ENCODE peak calls at places on chromosomes 13 and 19, in eight cellular contexts. V is IMR-90; F is upper lobe of left lung; G is CD4-positive, alpha-beta T cell; K is RWPE2; J is colonic mucosa; Z is mucosa of descending colon; Q is left lung. R is an unnamed sample. For H3K9me3, the result is how much of the 10 kb centered on the place peaks cover.

GRCh38 chr19:48480476-48481190 is 11.5 kb downstream of the CYTH2 start:
- DNase-seq in V (no peak), F (no peak), G (peak), K (no peak), J (peak), Z (peak), Q (peak), R (peak)

GRCh38 chr13:19818223-19818842 is 35.6 kb upstream of the PSPC1 start:
- DNase-seq in V (no peak), F (peak), G (peak), K (no peak), J (peak), Z (peak), Q (peak), R (peak)

GRCh38 chr19:46998445-46999142 is 21.0 kb upstream of the NPAS1 start:
- DNase-seq in V (no peak), F (no peak), G (no peak), K (no peak), J (no peak), Z (no peak), Q (no peak), R (no peak)

GRCh38 chr13:41643502-41643901 is 186.2 kb downstream of the RGCC start:
- DNase-seq in V (no peak), F (no peak), G (no peak), K (no peak), J (no peak), Z (no peak), Q (no peak), R (no peak)

GRCh38 chr13:113411216-113412023 is 41.9 kb downstream of the ADPRHL1 start:
- DNase-seq in V (peak), F (no peak), G (no peak), K (peak), J (peak), Z (peak), Q (peak), R (no peak)

GRCh38 chr19:55443824-55444719 is 972 bp upstream of the SHISA7 start:
- DNase-seq in V (no peak), F (no peak), G (no peak), K (no peak), J (no peak), Z (no peak), Q (no peak), R (no peak)

GRCh38 chr13:97068146-97068545 is 73.9 kb upstream of the OXGR1 start:
- DNase-seq in V (peak), F (no peak), G (no peak), K (no peak), J (no peak), Z (no peak), Q (no peak), R (no peak)

GRCh38 chr19:1513492-1514294 is 874 bp upstream of the ADAMTSL5 start:
- DNase-seq in V (peak), F (peak), G (peak), K (no peak), J (peak), Z (peak), Q (peak), R (peak)

GRCh38 chr13:40563350-40564125 is 102.9 kb downstream of the FOXO1 start:
- DNase-seq in V (no peak), F (peak), G (no peak), K (no peak), J (no peak), Z (no peak), Q (no peak), R (no peak)

GRCh38 chr19:49492573-49493411 is 3.4 kb upstream of the RPS11 start:
- DNase-seq in V (peak), F (no peak), G (no peak), K (no peak), J (no peak), Z (no peak), Q (no peak), R (no peak)

GRCh38 chr13:19737844-19738557 is 44.7 kb downstream of the PSPC1 start:
- DNase-seq in V (peak), F (no peak), G (no peak), K (no peak), J (no peak), Z (no peak), Q (no peak), R (no peak)

GRCh38 chr19:4976412-4977298 is 7.7 kb downstream of the KDM4B start:
- DNase-seq in V (peak), F (peak), G (no peak), K (no peak), J (peak), Z (no peak), Q (peak), R (no peak)

GRCh38 chr13:43981091-43981490 is 101.4 kb downstream of the LACC1 start:
- DNase-seq in V (no peak), F (no peak), G (no peak), K (no peak), J (no peak), Z (no peak), Q (no peak), R (no peak)

GRCh38 chr19:6333439-6333838 is at the start of gene ACER1:
- DNase-seq in V (no peak), F (no peak), G (no peak), K (no peak), J (no peak), Z (no peak), Q (peak), R (no peak)

GRCh38 chr13:110555601-110556223 is 5.8 kb downstream of the RAB20 start:
- DNase-seq in V (no peak), F (peak), G (no peak), K (no peak), J (peak), Z (no peak), Q (no peak), R (no peak)

GRCh38 chr13:85650613-85651012 is 148.6 kb downstream of the SLITRK6 start:
- DNase-seq in V (no peak), F (no peak), G (no peak), K (no peak), J (no peak), Z (no peak), Q (no peak), R (no peak)

GRCh38 chr19:328025-328505 is 16.5 kb downstream of the MIER2 start:
- DNase-seq in V (no peak), F (no peak), G (no peak), K (peak), J (no peak), Z (no peak), Q (no peak), R (no peak)

GRCh38 chr19:38204096-38204495 is 19.9 kb downstream of the DPF1 start:
- DNase-seq in V (no peak), F (no peak), G (no peak), K (no peak), J (no peak), Z (no peak), Q (no peak), R (no peak)

GRCh38 chr13:110713981-110714797 is 689 bp downstream of the ING1 start:
- DNase-seq in V (peak), F (peak), G (peak), K (peak), J (peak), Z (peak), Q (peak), R (peak)

GRCh38 chr19:54707932-54708331 is 16.3 kb upstream of the KIR3DL3 start:
- DNase-seq in V (no peak), F (peak), G (no peak), K (no peak), J (no peak), Z (no peak), Q (no peak), R (no peak)

GRCh38 chr13:77827350-77827749 is 91.3 kb downstream of the EDNRB start:
- DNase-seq in V (no peak), F (no peak), G (no peak), K (no peak), J (no peak), Z (no peak), Q (no peak), R (no peak)

GRCh38 chr19:10521461-10522216 is 4.4 kb upstream of the S1PR5 start:
- DNase-seq in V (no peak), F (no peak), G (no peak), K (no peak), J (no peak), Z (no peak), Q (no peak), R (no peak)

GRCh38 chr13:59674616-59675015 is 489.1 kb downstream of the DIAPH3 start:
- DNase-seq in V (no peak), F (no peak), G (no peak), K (no peak), J (no peak), Z (no peak), Q (no peak), R (no peak)

GRCh38 chr13:42864952-42865634 is 83.7 kb downstream of the FAM216B start:
- DNase-seq in V (no peak), F (no peak), G (no peak), K (no peak), J (no peak), Z (no peak), Q (peak), R (no peak)

GRCh38 chr13:48393030-48393697 is 19.7 kb downstream of the LPAR6 start:
- DNase-seq in V (no peak), F (no peak), G (no peak), K (no peak), J (no peak), Z (no peak), Q (no peak), R (no peak)

GRCh38 chr13:111270765-111271164 is 49.7 kb upstream of the TEX29 start:
- DNase-seq in V (peak), F (no peak), G (no peak), K (no peak), J (no peak), Z (no peak), Q (no peak), R (no peak)

GRCh38 chr19:10226376-10227214 is 4.5 kb downstream of the S1PR2 start:
- DNase-seq in V (peak), F (peak), G (no peak), K (no peak), J (peak), Z (peak), Q (no peak), R (no peak)

GRCh38 chr13:93254775-93255174 is 28.2 kb downstream of the GPC6 start:
- DNase-seq in V (no peak), F (no peak), G (no peak), K (no peak), J (no peak), Z (no peak), Q (no peak), R (no peak)

GRCh38 chr13:110302986-110303385 is 4.0 kb downstream of the COL4A1 start:
- DNase-seq in V (no peak), F (no peak), G (no peak), K (no peak), J (no peak), Z (no peak), Q (no peak), R (no peak)

GRCh38 chr13:47459512-47459911 is 541.6 kb downstream of the SUCLA2 start:
- DNase-seq in V (peak), F (no peak), G (no peak), K (no peak), J (no peak), Z (no peak), Q (no peak), R (no peak)

GRCh38 chr13:112140366-112140765 is 73.4 kb downstream of the SOX1 start:
- DNase-seq in V (no peak), F (no peak), G (no peak), K (no peak), J (no peak), Z (no peak), Q (no peak), R (no peak)

GRCh38 chr19:10416380-10417257 is 3.7 kb upstream of the PDE4A start:
- DNase-seq in V (peak), F (peak), G (peak), K (peak), J (peak), Z (peak), Q (peak), R (peak)

GRCh38 chr13:83613524-83613923 is 268.8 kb downstream of the SLITRK1 start:
- DNase-seq in V (no peak), F (no peak), G (no peak), K (no peak), J (no peak), Z (no peak), Q (no peak), R (no peak)

GRCh38 chr13:76884167-76884566 is 2.0 kb downstream of the KCTD12 start:
- DNase-seq in V (no peak), F (peak), G (no peak), K (no peak), J (peak), Z (peak), Q (peak), R (no peak)

GRCh38 chr19:2607712-2608601 is 94.5 kb downstream of the GNG7 start:
- DNase-seq in V (no peak), F (no peak), G (peak), K (no peak), J (no peak), Z (peak), Q (no peak), R (peak)

GRCh38 chr13:27124571-27124970 is 47.0 kb downstream of the USP12 start:
- DNase-seq in V (no peak), F (no peak), G (no peak), K (no peak), J (no peak), Z (no peak), Q (no peak), R (no peak)
- H3K9me3 ChIP-seq in V (under half), F (under half), G (under half), K (under half), J (under half), Z (under half), Q (under half), R (under half)

DNA sequence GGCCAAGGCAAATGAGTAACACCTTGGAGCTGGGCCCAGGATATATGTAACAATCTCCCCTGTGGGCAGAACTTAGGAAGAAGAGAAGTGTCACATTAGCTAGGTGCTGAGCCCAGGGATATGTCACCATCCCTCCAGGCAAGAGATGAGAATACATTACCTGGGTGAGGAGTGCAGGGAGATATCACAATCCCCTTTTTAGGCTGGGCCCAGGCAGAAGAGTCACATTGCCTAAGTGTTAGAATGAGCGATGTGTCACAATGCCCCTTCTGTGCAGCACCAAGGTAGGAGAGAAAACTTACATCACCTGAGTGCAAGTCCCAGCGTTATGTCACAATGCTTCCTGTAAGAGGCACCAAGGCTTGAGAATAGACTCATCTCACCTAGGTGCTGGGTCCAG is 60.3 kb downstream of the ZNF726 start:
- DNase-seq in V (no peak), F (no peak), G (no peak), K (no peak), J (no peak), Z (no peak), Q (no peak), R (no peak)
- H3K9me3 ChIP-seq in V (under half), F (under half), G (under half), K (under half), J (under half), Z (under half), Q (under half), R (under half)

DNA sequence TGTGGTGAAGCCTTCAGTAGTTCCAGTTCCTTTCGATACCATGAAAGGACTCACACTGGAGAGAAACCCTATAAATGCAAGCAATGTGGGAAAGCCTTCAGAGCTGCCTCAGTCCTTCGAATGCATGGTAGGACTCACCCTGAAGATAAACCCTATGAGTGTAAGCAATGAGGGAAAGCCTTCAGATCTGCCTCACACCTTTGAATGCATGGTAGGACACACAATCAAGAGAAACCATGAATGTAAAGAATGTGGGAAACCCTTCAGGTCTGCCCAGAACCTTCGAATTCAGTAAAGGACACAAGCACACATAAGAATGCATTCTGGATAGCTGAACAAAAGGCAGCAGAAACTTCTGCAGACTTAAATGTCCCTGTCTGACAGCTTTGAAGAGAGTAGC is 18.3 kb downstream of the ZNF69 start:
- DNase-seq in V (no peak), F (no peak), G (no peak), K (no peak), J (no peak), Z (no peak), Q (no peak), R (no peak)
- H3K9me3 ChIP-seq in V (half or more), F (half or more), G (half or more), K (under half), J (under half), Z (half or more), Q (under half), R (under half)

GRCh38 chr19:41623360-41623759 is 3.5 kb downstream of the CEACAM4 start:
- DNase-seq in V (no peak), F (peak), G (no peak), K (no peak), J (no peak), Z (no peak), Q (no peak), R (no peak)
- H3K9me3 ChIP-seq in V (under half), F (under half), G (under half), K (under half), J (under half), Z (under half), Q (under half), R (under half)

GRCh38 chr19:52034051-52034728 is 6.0 kb upstream of the ZNF614 start:
- DNase-seq in V (peak), F (no peak), G (no peak), K (no peak), J (no peak), Z (no peak), Q (no peak), R (no peak)

GRCh38 chr19:52028027-52028779 is at the start of gene ZNF614:
- DNase-seq in V (peak), F (peak), G (peak), K (peak), J (peak), Z (peak), Q (peak), R (peak)

DNA sequence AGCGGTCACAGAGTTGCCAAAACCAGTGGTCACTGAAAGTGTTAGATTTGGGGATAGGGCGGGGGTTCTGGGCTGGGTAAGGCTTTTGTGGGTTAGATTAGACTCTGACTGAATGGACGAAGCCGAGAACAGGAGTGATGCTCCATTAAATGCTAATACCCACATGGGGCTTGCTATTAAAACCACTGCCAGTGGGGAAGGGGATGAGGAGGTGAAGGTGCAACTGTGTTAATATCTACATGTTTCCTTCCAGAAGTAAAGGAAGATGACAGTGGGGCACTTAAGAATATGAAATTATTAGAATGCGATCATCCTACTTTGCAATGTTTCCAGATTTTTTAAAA is 573 bp upstream of the ZNF614 start:
- DNase-seq in V (no peak), F (no peak), G (no peak), K (no peak), J (no peak), Z (no peak), Q (no peak), R (no peak)
- H3K9me3 ChIP-seq in V (under half), F (half or more), G (half or more), K (under half), J (under half), Z (half or more), Q (under half), R (half or more)

GRCh38 chr19:58150328-58150921 is at the start of gene ZNF329:
- DNase-seq in V (peak), F (peak), G (peak), K (peak), J (peak), Z (peak), Q (peak), R (peak)

GRCh38 chr19:58145849-58146248 is 4.7 kb downstream of the ZNF329 start:
- DNase-seq in V (no peak), F (no peak), G (no peak), K (no peak), J (no peak), Z (no peak), Q (no peak), R (no peak)
- H3K9me3 ChIP-seq in V (half or more), F (half or more), G (under half), K (under half), J (under half), Z (half or more), Q (under half), R (under half)

GRCh38 chr19:15893498-15893897 is 4.4 kb downstream of the CYP4F2 start:
- DNase-seq in V (no peak), F (no peak), G (no peak), K (no peak), J (peak), Z (peak), Q (no peak), R (no peak)

GRCh38 chr19:15897026-15897737 is 692 bp downstream of the CYP4F2 start:
- DNase-seq in V (no peak), F (no peak), G (no peak), K (no peak), J (no peak), Z (no peak), Q (no peak), R (no peak)

GRCh38 chr19:15892012-15892411 is 5.9 kb downstream of the CYP4F2 start:
- DNase-seq in V (no peak), F (no peak), G (no peak), K (no peak), J (no peak), Z (no peak), Q (no peak), R (no peak)

GRCh38 chr19:15895876-15896430 is 1.9 kb downstream of the CYP4F2 start:
- DNase-seq in V (no peak), F (no peak), G (no peak), K (no peak), J (no peak), Z (no peak), Q (no peak), R (no peak)

GRCh38 chr19:15894359-15894758 is 3.5 kb downstream of the CYP4F2 start:
- DNase-seq in V (no peak), F (no peak), G (no peak), K (no peak), J (no peak), Z (no peak), Q (no peak), R (no peak)
- H3K9me3 ChIP-seq in V (under half), F (under half), G (under half), K (under half), J (under half), Z (under half), Q (under half), R (under half)